ENCODE peak calls at places on chromosomes 4 and X, in five cellular contexts. One of them, this sample, is unnamed.
A peak's percentile ranks its signal among the peaks of the same experiment; 100 is the strongest.

GRCh38 chrX:18885317-18886004 is 98.5 kb downstream of the PHKA2 start:
- DNase-seq in iris pigment epithelial cell: peak; percentile 9
- DNase-seq in kidney tubule cell: no peak
- DNase-seq in H9: no peak
- DNase-seq in NCI-H69: no peak
- DNase-seq in this sample: peak; percentile 13

GRCh38 chr4:20126906-20127305 is 124.8 kb upstream of the SLIT2 start:
- DNase-seq in NCI-H69: no peak
- DNase-seq in iris pigment epithelial cell: peak; percentile 75
- DNase-seq in H9: no peak
- DNase-seq in kidney tubule cell: peak; percentile 3
- DNase-seq in this sample: no peak

GRCh38 chr4:144289687-144290433 is 149.3 kb upstream of the GYPA start:
- DNase-seq in kidney tubule cell: no peak
- DNase-seq in H9: no peak
- DNase-seq in NCI-H69: no peak
- DNase-seq in iris pigment epithelial cell: peak; percentile 47
- DNase-seq in this sample: no peak

GRCh38 chr4:188665466-188665865 is 526.2 kb downstream of the TRIML1 start:
- DNase-seq in iris pigment epithelial cell: no peak
- DNase-seq in NCI-H69: peak; percentile 56
- DNase-seq in H9: no peak
- DNase-seq in kidney tubule cell: no peak
- DNase-seq in this sample: no peak

GRCh38 chr4:60744767-60745166 is 455.4 kb upstream of the ADGRL3 start:
- DNase-seq in iris pigment epithelial cell: no peak
- DNase-seq in NCI-H69: peak; percentile 3
- DNase-seq in H9: peak; percentile 38
- DNase-seq in kidney tubule cell: no peak
- DNase-seq in this sample: no peak

GRCh38 chr4:8084712-8085490 is 73.7 kb downstream of the ABLIM2 start:
- DNase-seq in NCI-H69: no peak
- DNase-seq in H9: no peak
- DNase-seq in iris pigment epithelial cell: no peak
- DNase-seq in kidney tubule cell: no peak
- DNase-seq in this sample: no peak

GRCh38 chr4:140096483-140096861 is 57.5 kb downstream of the MAML3 start:
- DNase-seq in kidney tubule cell: no peak
- DNase-seq in NCI-H69: no peak
- DNase-seq in iris pigment epithelial cell: no peak
- DNase-seq in H9: no peak
- DNase-seq in this sample: no peak

GRCh38 chr4:124636793-124637192 is 75.7 kb downstream of the ANKRD50 start:
- DNase-seq in H9: peak; percentile 50
- DNase-seq in kidney tubule cell: peak; percentile 62
- DNase-seq in iris pigment epithelial cell: peak; percentile 21
- DNase-seq in NCI-H69: peak; percentile 74
- DNase-seq in this sample: no peak

GRCh38 chr4:185211641-185212040 is 2.2 kb downstream of the SNX25 start:
- DNase-seq in H9: no peak
- DNase-seq in NCI-H69: no peak
- DNase-seq in kidney tubule cell: no peak
- DNase-seq in iris pigment epithelial cell: no peak
- DNase-seq in this sample: no peak

GRCh38 chr4:88937081-88937480 is 119.9 kb downstream of the FAM13A start:
- DNase-seq in NCI-H69: no peak
- DNase-seq in iris pigment epithelial cell: peak; percentile 81
- DNase-seq in kidney tubule cell: peak; percentile 55
- DNase-seq in H9: no peak
- DNase-seq in this sample: no peak

GRCh38 chrX:37644381-37645305 is 40.9 kb upstream of the XK start:
- DNase-seq in NCI-H69: no peak
- DNase-seq in H9: no peak
- DNase-seq in kidney tubule cell: peak; percentile 21
- DNase-seq in iris pigment epithelial cell: no peak
- DNase-seq in this sample: no peak

GRCh38 chrX:2596856-2597255 is 94.2 kb upstream of the CD99 start:
- DNase-seq in iris pigment epithelial cell: no peak
- DNase-seq in kidney tubule cell: no peak
- DNase-seq in H9: no peak
- DNase-seq in NCI-H69: no peak
- DNase-seq in this sample: no peak

GRCh38 chr4:156820931-156821330 is 150.7 kb downstream of the PDGFC start:
- DNase-seq in iris pigment epithelial cell: no peak
- DNase-seq in NCI-H69: no peak
- DNase-seq in H9: no peak
- DNase-seq in kidney tubule cell: no peak
- DNase-seq in this sample: no peak

GRCh38 chr4:153506972-153507678 is 41.0 kb downstream of the TMEM131L start:
- DNase-seq in kidney tubule cell: no peak
- DNase-seq in H9: no peak
- DNase-seq in NCI-H69: no peak
- DNase-seq in iris pigment epithelial cell: no peak
- DNase-seq in this sample: no peak

GRCh38 chrX:136708348-136708747 is 60.4 kb downstream of the CD40LG start:
- DNase-seq in kidney tubule cell: peak; percentile 24
- DNase-seq in iris pigment epithelial cell: no peak
- DNase-seq in H9: no peak
- DNase-seq in NCI-H69: peak; percentile 69
- DNase-seq in this sample: no peak

GRCh38 chrX:82813671-82814078 is 694.4 kb upstream of the POU3F4 start:
- DNase-seq in kidney tubule cell: peak; percentile 98
- DNase-seq in NCI-H69: peak; percentile 64
- DNase-seq in H9: no peak
- DNase-seq in iris pigment epithelial cell: peak; percentile 94
- DNase-seq in this sample: no peak

GRCh38 chr4:33722800-33723511 is 2521.4 kb downstream of the ARAP2 start:
- DNase-seq in NCI-H69: peak; percentile 87
- DNase-seq in H9: no peak
- DNase-seq in kidney tubule cell: no peak
- DNase-seq in iris pigment epithelial cell: peak; percentile 16
- DNase-seq in this sample: no peak

GRCh38 chrX:71935542-71935941 is 24.9 kb downstream of the NHSL2 start:
- DNase-seq in H9: peak; percentile 76
- DNase-seq in NCI-H69: peak; percentile 9
- DNase-seq in kidney tubule cell: no peak
- DNase-seq in iris pigment epithelial cell: no peak
- DNase-seq in this sample: no peak

GRCh38 chr4:186342582-186342981 is 76.6 kb downstream of the F11 start:
- DNase-seq in NCI-H69: no peak
- DNase-seq in iris pigment epithelial cell: peak; percentile 7
- DNase-seq in H9: no peak
- DNase-seq in kidney tubule cell: peak; percentile 66
- DNase-seq in this sample: no peak

GRCh38 chr4:83010111-83010521 is 507 bp downstream of the LIN54 start:
- DNase-seq in kidney tubule cell: peak; percentile 36
- DNase-seq in H9: no peak
- DNase-seq in NCI-H69: peak; percentile 49
- DNase-seq in iris pigment epithelial cell: peak; percentile 60
- DNase-seq in this sample: no peak

GRCh38 chr4:23746672-23747071 is 143.2 kb downstream of the PPARGC1A start:
- DNase-seq in NCI-H69: no peak
- DNase-seq in H9: no peak
- DNase-seq in iris pigment epithelial cell: no peak
- DNase-seq in kidney tubule cell: no peak
- DNase-seq in this sample: no peak

GRCh38 chr4:62927574-62927973 is 1481.7 kb downstream of the TECRL start:
- DNase-seq in H9: no peak
- DNase-seq in kidney tubule cell: no peak
- DNase-seq in NCI-H69: no peak
- DNase-seq in iris pigment epithelial cell: no peak
- DNase-seq in this sample: no peak

GRCh38 chr4:127709456-127709855 is 20.7 kb upstream of the SLC25A31 start:
- DNase-seq in kidney tubule cell: peak; percentile 60
- DNase-seq in iris pigment epithelial cell: peak; percentile 46
- DNase-seq in H9: no peak
- DNase-seq in NCI-H69: no peak
- DNase-seq in this sample: no peak